ENCODE peak calls at places on chromosomes 5 and 9, in five cellular contexts. One of them, this sample, is unnamed.

GRCh38 chr9:28158451-28158850 is 585.2 kb upstream of the C9orf72 start:
- DNase-seq in nucleus accumbens: no peak
- DNase-seq in WERI-Rb-1: no peak
- DNase-seq in Calu3: no peak
- DNase-seq in body of pancreas: no peak
- DNase-seq in this sample: no peak

GRCh38 chr9:137236238-137236935 is 4.7 kb upstream of the TUBB4B start:
- DNase-seq in nucleus accumbens: peak
- DNase-seq in WERI-Rb-1: peak
- DNase-seq in Calu3: peak
- DNase-seq in body of pancreas: peak
- DNase-seq in this sample: peak

GRCh38 chr5:133287500-133287899 is 235.7 kb downstream of the HSPA4 start:
- DNase-seq in nucleus accumbens: peak
- DNase-seq in WERI-Rb-1: peak
- DNase-seq in Calu3: peak
- DNase-seq in body of pancreas: peak
- DNase-seq in this sample: peak

GRCh38 chr9:18424132-18424531 is 49.8 kb upstream of the ADAMTSL1 start:
- DNase-seq in nucleus accumbens: no peak
- DNase-seq in WERI-Rb-1: no peak
- DNase-seq in Calu3: no peak
- DNase-seq in body of pancreas: no peak
- DNase-seq in this sample: no peak

GRCh38 chr9:120538339-120538738 is 41.6 kb downstream of the CDK5RAP2 start:
- DNase-seq in nucleus accumbens: no peak
- DNase-seq in WERI-Rb-1: no peak
- DNase-seq in Calu3: no peak
- DNase-seq in body of pancreas: no peak
- DNase-seq in this sample: no peak

GRCh38 chr5:133756756-133757155 is 144.4 kb upstream of the FSTL4 start:
- DNase-seq in nucleus accumbens: no peak
- DNase-seq in WERI-Rb-1: no peak
- DNase-seq in Calu3: no peak
- DNase-seq in body of pancreas: no peak
- DNase-seq in this sample: no peak

GRCh38 chr9:116491219-116491618 is 195.9 kb upstream of the TRIM32 start:
- DNase-seq in nucleus accumbens: no peak
- DNase-seq in WERI-Rb-1: no peak
- DNase-seq in Calu3: no peak
- DNase-seq in body of pancreas: no peak
- DNase-seq in this sample: no peak

GRCh38 chr5:38453506-38453905 is 102.9 kb downstream of the LIFR start:
- DNase-seq in nucleus accumbens: no peak
- DNase-seq in WERI-Rb-1: no peak
- DNase-seq in Calu3: no peak
- DNase-seq in body of pancreas: no peak
- DNase-seq in this sample: no peak

GRCh38 chr5:36151434-36152323 is at the start of the genes LMBRD2 and SKP2:
- DNase-seq in nucleus accumbens: peak
- DNase-seq in WERI-Rb-1: peak
- DNase-seq in Calu3: peak
- DNase-seq in body of pancreas: peak
- DNase-seq in this sample: peak

GRCh38 chr5:14286007-14286406 is 142.9 kb downstream of the TRIO start:
- DNase-seq in nucleus accumbens: no peak
- DNase-seq in WERI-Rb-1: no peak
- DNase-seq in Calu3: no peak
- DNase-seq in body of pancreas: no peak
- DNase-seq in this sample: no peak

GRCh38 chr5:84862132-84862531 is 477.5 kb upstream of the EDIL3 start:
- DNase-seq in nucleus accumbens: no peak
- DNase-seq in WERI-Rb-1: no peak
- DNase-seq in Calu3: no peak
- DNase-seq in body of pancreas: no peak
- DNase-seq in this sample: no peak

GRCh38 chr5:130096488-130096887 is 192.2 kb downstream of the CHSY3 start:
- DNase-seq in nucleus accumbens: no peak
- DNase-seq in WERI-Rb-1: no peak
- DNase-seq in Calu3: no peak
- DNase-seq in body of pancreas: no peak
- DNase-seq in this sample: no peak

GRCh38 chr9:22111176-22111870 is 102.2 kb upstream of the CDKN2B start:
- DNase-seq in nucleus accumbens: no peak
- DNase-seq in WERI-Rb-1: no peak
- DNase-seq in Calu3: no peak
- DNase-seq in body of pancreas: no peak
- DNase-seq in this sample: no peak

GRCh38 chr9:98856982-98857381 is 49.5 kb downstream of the GALNT12 start:
- DNase-seq in nucleus accumbens: no peak
- DNase-seq in WERI-Rb-1: no peak
- DNase-seq in Calu3: no peak
- DNase-seq in body of pancreas: no peak
- DNase-seq in this sample: no peak

GRCh38 chr9:123425261-123425821 is 69.3 kb downstream of the CRB2 start:
- DNase-seq in nucleus accumbens: peak
- DNase-seq in WERI-Rb-1: peak
- DNase-seq in Calu3: no peak
- DNase-seq in body of pancreas: no peak
- DNase-seq in this sample: no peak

GRCh38 chr9:137435980-137436760 is 5.0 kb downstream of the ENTPD8 start:
- DNase-seq in nucleus accumbens: no peak
- DNase-seq in WERI-Rb-1: no peak
- DNase-seq in Calu3: peak
- DNase-seq in body of pancreas: peak
- DNase-seq in this sample: no peak

GRCh38 chr5:145941677-145942130 is 5.3 kb downstream of the SH3RF2 start:
- DNase-seq in nucleus accumbens: no peak
- DNase-seq in WERI-Rb-1: no peak
- DNase-seq in Calu3: no peak
- DNase-seq in body of pancreas: no peak
- DNase-seq in this sample: no peak

GRCh38 chr9:135525241-135526088 is 4.2 kb downstream of the LCN1 start:
- DNase-seq in nucleus accumbens: no peak
- DNase-seq in WERI-Rb-1: no peak
- DNase-seq in Calu3: no peak
- DNase-seq in body of pancreas: no peak
- DNase-seq in this sample: no peak

GRCh38 chr5:79728396-79728795 is 38.8 kb downstream of the CMYA5 start:
- DNase-seq in nucleus accumbens: no peak
- DNase-seq in WERI-Rb-1: no peak
- DNase-seq in Calu3: no peak
- DNase-seq in body of pancreas: no peak
- DNase-seq in this sample: no peak

GRCh38 chr9:77966718-77967117 is 64.9 kb downstream of the GNAQ start:
- DNase-seq in nucleus accumbens: no peak
- DNase-seq in WERI-Rb-1: no peak
- DNase-seq in Calu3: no peak
- DNase-seq in body of pancreas: no peak
- DNase-seq in this sample: no peak

GRCh38 chr9:122223435-122223834 is 5.3 kb downstream of the LHX6 start:
- DNase-seq in nucleus accumbens: no peak
- DNase-seq in WERI-Rb-1: no peak
- DNase-seq in Calu3: no peak
- DNase-seq in body of pancreas: no peak
- DNase-seq in this sample: no peak

GRCh38 chr9:35406183-35406959 is 83.5 kb upstream of the RUSC2 start:
- DNase-seq in nucleus accumbens: no peak
- DNase-seq in WERI-Rb-1: no peak
- DNase-seq in Calu3: no peak
- DNase-seq in body of pancreas: peak
- DNase-seq in this sample: no peak

GRCh38 chr9:134061019-134061687 is 6.7 kb downstream of the BRD3 start:
- DNase-seq in nucleus accumbens: no peak
- DNase-seq in WERI-Rb-1: no peak
- DNase-seq in Calu3: no peak
- DNase-seq in body of pancreas: no peak
- DNase-seq in this sample: no peak

GRCh38 chr5:172411423-172412111 is 42.8 kb downstream of the SH3PXD2B start:
- DNase-seq in nucleus accumbens: no peak
- DNase-seq in WERI-Rb-1: no peak
- DNase-seq in Calu3: no peak
- DNase-seq in body of pancreas: peak
- DNase-seq in this sample: no peak

GRCh38 chr9:115198018-115198417 is 80.1 kb upstream of the TNC start:
- DNase-seq in nucleus accumbens: no peak
- DNase-seq in WERI-Rb-1: peak
- DNase-seq in Calu3: no peak
- DNase-seq in body of pancreas: peak
- DNase-seq in this sample: no peak

GRCh38 chr5:79974896-79975295 is 16.2 kb downstream of the MTX3 start:
- DNase-seq in nucleus accumbens: no peak
- DNase-seq in WERI-Rb-1: no peak
- DNase-seq in Calu3: no peak
- DNase-seq in body of pancreas: no peak
- DNase-seq in this sample: no peak